ENCODE peak calls at places on chromosomes 1 and 21, in six cellular contexts. S is HFF-Myc, F is ascending aorta, Z is heart left ventricle, X is fibroblast of lung, H is cardiac fibroblast. G is an unnamed sample.

GRCh38 chr1:205488074-205488723 is 16.3 kb upstream of the CDK18 start:
- DNase-seq in Z (no peak), H (peak), X (peak), S (peak), F (peak), G (no peak)

GRCh38 chr1:149915429-149916192 is 2.0 kb downstream of the SV2A start:
- DNase-seq in H (no peak), X (no peak), F (no peak), Z (no peak), S (no peak), G (no peak)

GRCh38 chr1:157272899-157273774 is 134.9 kb upstream of the ETV3 start:
- DNase-seq in S (no peak), Z (no peak), F (no peak), X (no peak), H (no peak), G (no peak)

GRCh38 chr1:200260587-200261335 is 149.1 kb downstream of the ZNF281 start:
- DNase-seq in X (no peak), S (no peak), H (no peak), Z (no peak), F (no peak), G (no peak)

GRCh38 chr1:26851106-26851684 is 11.8 kb upstream of the SFN start:
- DNase-seq in H (no peak), Z (no peak), F (no peak), S (no peak), X (no peak), G (no peak)

GRCh38 chr1:209349372-209350324 is 233.9 kb upstream of the CAMK1G start:
- DNase-seq in H (peak), Z (no peak), F (no peak), X (peak), S (peak), G (no peak)

GRCh38 chr1:7013833-7014639 is 228.8 kb downstream of the CAMTA1 start:
- DNase-seq in S (no peak), X (no peak), Z (no peak), F (peak), H (no peak), G (no peak)

GRCh38 chr1:198575715-198576641 is 35.5 kb upstream of the ATP6V1G3 start:
- DNase-seq in H (no peak), F (no peak), S (no peak), Z (no peak), X (peak), G (peak)

GRCh38 chr21:37208056-37208705 is 59.0 kb downstream of the VPS26C start:
- DNase-seq in S (no peak), F (peak), H (no peak), X (peak), Z (peak), G (no peak)

GRCh38 chr1:148264374-148265276 is 112.5 kb upstream of the NBPF11 start:
- DNase-seq in H (peak), X (peak), F (no peak), Z (no peak), S (peak), G (no peak)

GRCh38 chr21:32143222-32143939 is 135.5 kb downstream of the MIS18A start:
- DNase-seq in F (no peak), H (no peak), S (peak), X (peak), Z (peak), G (no peak)

GRCh38 chr1:1171551-1172340 is 1.9 kb upstream of the TTLL10 start:
- DNase-seq in Z (peak), S (no peak), F (peak), X (no peak), H (no peak), G (no peak)

DNA sequence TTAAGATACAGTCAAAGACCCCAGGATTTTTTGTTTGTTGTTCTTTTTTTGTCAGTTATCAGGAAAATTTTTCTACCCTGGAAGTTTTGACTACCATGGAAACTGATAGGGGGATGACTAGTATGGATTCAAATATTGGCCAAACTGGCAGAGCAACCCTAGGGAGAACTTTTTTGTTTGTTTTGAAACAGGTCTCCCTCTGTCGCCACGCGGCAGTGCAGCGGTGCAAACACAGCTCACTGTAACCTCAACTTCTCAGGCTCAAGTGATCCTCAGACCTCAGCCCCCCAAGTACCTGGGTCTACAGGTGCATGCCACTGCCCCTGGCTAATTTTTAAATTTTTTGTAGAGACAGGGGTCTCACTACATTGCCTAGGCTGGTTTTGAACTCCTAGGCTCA is 46.6 kb downstream of the TOR3A start:
- DNase-seq in X (peak), S (no peak), Z (no peak), F (no peak), H (no peak), G (peak)
- TF ChIP-seq CTCF in X (no peak), S (no peak), Z (no peak), F (no peak), H (no peak), G (peak)

GRCh38 chr1:25711555-25712298 is 88.3 kb upstream of the SELENON start:
- DNase-seq in Z (peak), H (peak), F (no peak), S (no peak), X (peak), G (no peak)
- H3K4me3 ChIP-seq in Z (no peak), H (no peak), F (no peak), S (no peak), X (no peak), G (no peak)

DNA sequence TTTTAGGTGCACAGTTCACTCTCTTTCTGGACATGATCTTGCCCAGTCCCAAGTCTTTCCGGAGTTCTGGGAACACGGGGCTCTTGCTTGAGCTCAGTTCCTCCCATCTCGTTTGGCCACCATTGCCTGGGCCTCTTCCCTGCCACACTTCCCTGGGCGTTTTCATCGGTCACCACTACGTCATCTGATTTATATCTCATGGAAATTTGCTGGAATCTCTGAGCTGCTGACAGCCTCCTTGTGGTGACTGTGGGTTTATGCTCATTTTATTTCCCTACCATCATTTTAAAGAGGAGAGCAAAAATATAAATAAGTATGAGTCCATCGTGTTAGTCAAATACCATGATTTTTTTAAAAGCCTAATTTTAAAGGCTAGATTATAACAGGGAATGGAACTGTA is 449.1 kb upstream of the KAZN start:
- DNase-seq in Z (no peak), H (no peak), F (no peak), X (peak), S (no peak), G (peak)
- TF ChIP-seq CTCF in Z (no peak), H (no peak), F (no peak), X (peak), S (no peak), G (peak)

DNA sequence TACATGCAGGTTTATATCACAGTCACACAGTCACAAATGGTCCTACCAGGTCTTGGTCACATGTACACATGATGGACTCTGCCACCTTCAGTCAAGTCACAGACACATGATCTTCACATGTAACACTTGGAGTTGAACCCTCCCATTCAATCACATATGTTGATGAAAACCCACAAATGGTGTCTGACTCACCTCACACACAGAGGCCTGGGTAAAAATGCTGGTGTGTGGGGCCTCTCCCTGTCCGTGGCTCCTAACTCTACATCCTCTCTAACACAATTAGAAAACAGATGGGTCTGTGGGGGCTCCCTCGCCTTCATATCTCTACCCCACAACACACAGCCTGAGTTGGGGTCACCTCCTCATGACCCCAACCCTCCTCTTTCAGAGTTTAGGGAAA is 27.9 kb downstream of the RIMS3 start:
- DNase-seq in Z (no peak), S (no peak), F (no peak), H (no peak), X (no peak), G (no peak)
- H3K4me3 ChIP-seq in Z (no peak), S (no peak), F (no peak), H (no peak), X (no peak), G (no peak)

GRCh38 chr1:203173566-203173965 is 2.1 kb downstream of the MYBPH start:
- DNase-seq in X (no peak), S (no peak), F (no peak), Z (peak), H (no peak), G (no peak)
- TF ChIP-seq CTCF in X (no peak), S (no peak), F (no peak), Z (no peak), H (no peak), G (no peak)

DNA sequence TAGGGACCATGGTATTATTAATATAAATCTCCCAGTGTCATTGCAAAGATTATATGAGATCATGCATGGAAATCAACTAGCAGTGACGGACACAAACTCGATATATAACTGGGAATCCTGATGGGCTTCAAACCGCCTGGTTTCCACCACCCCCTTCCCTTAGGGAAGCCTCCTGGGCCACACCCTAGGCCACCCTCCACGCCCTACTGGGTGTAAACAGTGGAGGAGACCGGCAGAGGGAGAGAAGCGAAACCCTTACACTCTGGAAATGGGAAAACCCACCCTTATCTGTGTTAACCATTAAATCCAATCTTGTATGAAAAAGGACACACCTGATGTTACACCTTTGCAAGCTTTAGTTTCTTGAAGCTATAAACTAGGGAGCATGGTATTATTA is 591 bp upstream of the ZNHIT6 start:
- DNase-seq in S (no peak), H (no peak), X (no peak), F (no peak), Z (no peak), G (no peak)
- H3K4me3 ChIP-seq in S (peak), H (peak), X (peak), F (peak), Z (peak), G (peak)

GRCh38 chr1:114219247-114219872 is 65.7 kb upstream of the SYT6 start:
- DNase-seq in X (no peak), S (no peak), H (peak), Z (no peak), F (no peak), G (no peak)
- TF ChIP-seq CTCF in X (no peak), S (peak), H (peak), Z (no peak), F (peak), G (peak)